ENCODE peak calls at places on chromosome 14, in eight cellular contexts. One of them, this sample, is unnamed.

GRCh38 chr14:71749613-71750238 is 182.5 kb upstream of the RGS6 start:
- DNase-seq in neural crest cell: no peak
- DNase-seq in naive B cell: no peak
- DNase-seq in stimulated activated CD4-positive, alpha-beta T cell treated with anti-CD3 and anti-CD28 coated beads, Interleukin-1b, Interleukin-23, amount 100 ng/mL, for 1 hour: no peak
- DNase-seq in CD4-positive, alpha-beta T cell: no peak
- DNase-seq in choroid plexus epithelial cell: no peak
- DNase-seq in endodermal cell: no peak
- DNase-seq in GM13977: no peak
- DNase-seq in this sample: no peak

GRCh38 chr14:92500491-92500941 is 13.1 kb upstream of the RIN3 start:
- DNase-seq in neural crest cell: peak; percentile 29
- DNase-seq in naive B cell: no peak
- DNase-seq in stimulated activated CD4-positive, alpha-beta T cell treated with anti-CD3 and anti-CD28 coated beads, Interleukin-1b, Interleukin-23, amount 100 ng/mL, for 1 hour: no peak
- DNase-seq in CD4-positive, alpha-beta T cell: no peak
- DNase-seq in choroid plexus epithelial cell: no peak
- DNase-seq in endodermal cell: peak; percentile 58
- DNase-seq in GM13977: no peak
- DNase-seq in this sample: no peak

GRCh38 chr14:22980672-22981089 is 1.7 kb downstream of the AJUBA start:
- DNase-seq in neural crest cell: no peak
- DNase-seq in naive B cell: no peak
- DNase-seq in stimulated activated CD4-positive, alpha-beta T cell treated with anti-CD3 and anti-CD28 coated beads, Interleukin-1b, Interleukin-23, amount 100 ng/mL, for 1 hour: no peak
- DNase-seq in CD4-positive, alpha-beta T cell: no peak
- DNase-seq in choroid plexus epithelial cell: no peak
- DNase-seq in endodermal cell: peak; percentile 88
- DNase-seq in GM13977: no peak
- DNase-seq in this sample: no peak

GRCh38 chr14:91755560-91755959 is 23.7 kb upstream of the CATSPERB start:
- DNase-seq in neural crest cell: no peak
- DNase-seq in naive B cell: no peak
- DNase-seq in stimulated activated CD4-positive, alpha-beta T cell treated with anti-CD3 and anti-CD28 coated beads, Interleukin-1b, Interleukin-23, amount 100 ng/mL, for 1 hour: no peak
- DNase-seq in CD4-positive, alpha-beta T cell: no peak
- DNase-seq in choroid plexus epithelial cell: peak; percentile 33
- DNase-seq in endodermal cell: no peak
- DNase-seq in GM13977: no peak
- DNase-seq in this sample: no peak

GRCh38 chr14:95784137-95784536 is 70.2 kb upstream of the TCL1A start:
- DNase-seq in neural crest cell: peak; percentile 49
- DNase-seq in naive B cell: no peak
- DNase-seq in stimulated activated CD4-positive, alpha-beta T cell treated with anti-CD3 and anti-CD28 coated beads, Interleukin-1b, Interleukin-23, amount 100 ng/mL, for 1 hour: no peak
- DNase-seq in CD4-positive, alpha-beta T cell: no peak
- DNase-seq in choroid plexus epithelial cell: peak; percentile 40
- DNase-seq in endodermal cell: peak; percentile 70
- DNase-seq in GM13977: peak; percentile 42
- DNase-seq in this sample: no peak

GRCh38 chr14:79161576-79161975 is 991.4 kb downstream of the NRXN3 start:
- DNase-seq in neural crest cell: peak; percentile 53
- DNase-seq in naive B cell: no peak
- DNase-seq in stimulated activated CD4-positive, alpha-beta T cell treated with anti-CD3 and anti-CD28 coated beads, Interleukin-1b, Interleukin-23, amount 100 ng/mL, for 1 hour: no peak
- DNase-seq in CD4-positive, alpha-beta T cell: no peak
- DNase-seq in choroid plexus epithelial cell: peak; percentile 63
- DNase-seq in endodermal cell: peak; percentile 92
- DNase-seq in GM13977: no peak
- DNase-seq in this sample: no peak

GRCh38 chr14:101257551-101257950 is 303.7 kb upstream of the DIO3 start:
- DNase-seq in neural crest cell: no peak
- DNase-seq in naive B cell: no peak
- DNase-seq in stimulated activated CD4-positive, alpha-beta T cell treated with anti-CD3 and anti-CD28 coated beads, Interleukin-1b, Interleukin-23, amount 100 ng/mL, for 1 hour: no peak
- DNase-seq in CD4-positive, alpha-beta T cell: no peak
- DNase-seq in choroid plexus epithelial cell: no peak
- DNase-seq in endodermal cell: no peak
- DNase-seq in GM13977: no peak
- DNase-seq in this sample: no peak

GRCh38 chr14:55102141-55102547 is 26.9 kb upstream of the LGALS3 start:
- DNase-seq in neural crest cell: no peak
- DNase-seq in naive B cell: peak; percentile 40
- DNase-seq in stimulated activated CD4-positive, alpha-beta T cell treated with anti-CD3 and anti-CD28 coated beads, Interleukin-1b, Interleukin-23, amount 100 ng/mL, for 1 hour: no peak
- DNase-seq in CD4-positive, alpha-beta T cell: peak; percentile 39
- DNase-seq in choroid plexus epithelial cell: peak; percentile 99
- DNase-seq in endodermal cell: peak; percentile 81
- DNase-seq in GM13977: peak; percentile 75
- DNase-seq in this sample: peak; percentile 34

GRCh38 chr14:45070215-45070614 is 13.7 kb upstream of the PRPF39 start:
- DNase-seq in neural crest cell: no peak
- DNase-seq in naive B cell: no peak
- DNase-seq in stimulated activated CD4-positive, alpha-beta T cell treated with anti-CD3 and anti-CD28 coated beads, Interleukin-1b, Interleukin-23, amount 100 ng/mL, for 1 hour: no peak
- DNase-seq in CD4-positive, alpha-beta T cell: no peak
- DNase-seq in choroid plexus epithelial cell: peak; percentile 4
- DNase-seq in endodermal cell: no peak
- DNase-seq in GM13977: no peak
- DNase-seq in this sample: no peak

GRCh38 chr14:92258934-92259333 is 64.0 kb upstream of the SLC24A4 start:
- DNase-seq in neural crest cell: no peak
- DNase-seq in naive B cell: no peak
- DNase-seq in stimulated activated CD4-positive, alpha-beta T cell treated with anti-CD3 and anti-CD28 coated beads, Interleukin-1b, Interleukin-23, amount 100 ng/mL, for 1 hour: no peak
- DNase-seq in CD4-positive, alpha-beta T cell: no peak
- DNase-seq in choroid plexus epithelial cell: no peak
- DNase-seq in endodermal cell: peak; percentile 58
- DNase-seq in GM13977: no peak
- DNase-seq in this sample: no peak

GRCh38 chr14:99889268-99889667 is 96.1 kb downstream of the EML1 start:
- DNase-seq in neural crest cell: no peak
- DNase-seq in naive B cell: no peak
- DNase-seq in stimulated activated CD4-positive, alpha-beta T cell treated with anti-CD3 and anti-CD28 coated beads, Interleukin-1b, Interleukin-23, amount 100 ng/mL, for 1 hour: no peak
- DNase-seq in CD4-positive, alpha-beta T cell: no peak
- DNase-seq in choroid plexus epithelial cell: no peak
- DNase-seq in endodermal cell: peak; percentile 84
- DNase-seq in GM13977: no peak
- DNase-seq in this sample: no peak

GRCh38 chr14:24274101-24274543 is 2.7 kb upstream of the RABGGTA start:
- DNase-seq in neural crest cell: no peak
- DNase-seq in naive B cell: peak; percentile 70
- DNase-seq in stimulated activated CD4-positive, alpha-beta T cell treated with anti-CD3 and anti-CD28 coated beads, Interleukin-1b, Interleukin-23, amount 100 ng/mL, for 1 hour: no peak
- DNase-seq in CD4-positive, alpha-beta T cell: no peak
- DNase-seq in choroid plexus epithelial cell: no peak
- DNase-seq in endodermal cell: no peak
- DNase-seq in GM13977: peak; percentile 77
- DNase-seq in this sample: no peak

GRCh38 chr14:54591461-54592245 is 24.7 kb downstream of the SAMD4A start:
- DNase-seq in neural crest cell: no peak
- DNase-seq in naive B cell: no peak
- DNase-seq in stimulated activated CD4-positive, alpha-beta T cell treated with anti-CD3 and anti-CD28 coated beads, Interleukin-1b, Interleukin-23, amount 100 ng/mL, for 1 hour: no peak
- DNase-seq in CD4-positive, alpha-beta T cell: no peak
- DNase-seq in choroid plexus epithelial cell: no peak
- DNase-seq in endodermal cell: no peak
- DNase-seq in GM13977: no peak
- DNase-seq in this sample: no peak

GRCh38 chr14:24037658-24038037 is 14.2 kb upstream of the CARMIL3 start:
- DNase-seq in neural crest cell: no peak
- DNase-seq in naive B cell: no peak
- DNase-seq in stimulated activated CD4-positive, alpha-beta T cell treated with anti-CD3 and anti-CD28 coated beads, Interleukin-1b, Interleukin-23, amount 100 ng/mL, for 1 hour: no peak
- DNase-seq in CD4-positive, alpha-beta T cell: no peak
- DNase-seq in choroid plexus epithelial cell: no peak
- DNase-seq in endodermal cell: no peak
- DNase-seq in GM13977: no peak
- DNase-seq in this sample: no peak

GRCh38 chr14:85333313-85333712 is 196.6 kb upstream of the FLRT2 start:
- DNase-seq in neural crest cell: no peak
- DNase-seq in naive B cell: no peak
- DNase-seq in stimulated activated CD4-positive, alpha-beta T cell treated with anti-CD3 and anti-CD28 coated beads, Interleukin-1b, Interleukin-23, amount 100 ng/mL, for 1 hour: no peak
- DNase-seq in CD4-positive, alpha-beta T cell: no peak
- DNase-seq in choroid plexus epithelial cell: peak; percentile 56
- DNase-seq in endodermal cell: no peak
- DNase-seq in GM13977: no peak
- DNase-seq in this sample: no peak

GRCh38 chr14:100304825-100305445 is 1.3 kb downstream of the SLC25A29 start:
- DNase-seq in neural crest cell: no peak
- DNase-seq in naive B cell: no peak
- DNase-seq in stimulated activated CD4-positive, alpha-beta T cell treated with anti-CD3 and anti-CD28 coated beads, Interleukin-1b, Interleukin-23, amount 100 ng/mL, for 1 hour: no peak
- DNase-seq in CD4-positive, alpha-beta T cell: no peak
- DNase-seq in choroid plexus epithelial cell: peak; percentile 46
- DNase-seq in endodermal cell: peak; percentile 91
- DNase-seq in GM13977: no peak
- DNase-seq in this sample: peak; percentile 60

GRCh38 chr14:45198551-45198950 is 54.5 kb downstream of the MIS18BP1 start:
- DNase-seq in neural crest cell: no peak
- DNase-seq in naive B cell: no peak
- DNase-seq in stimulated activated CD4-positive, alpha-beta T cell treated with anti-CD3 and anti-CD28 coated beads, Interleukin-1b, Interleukin-23, amount 100 ng/mL, for 1 hour: no peak
- DNase-seq in CD4-positive, alpha-beta T cell: no peak
- DNase-seq in choroid plexus epithelial cell: peak; percentile 59
- DNase-seq in endodermal cell: no peak
- DNase-seq in GM13977: no peak
- DNase-seq in this sample: no peak

GRCh38 chr14:81268016-81268416 is 47.3 kb upstream of the GTF2A1 start:
- DNase-seq in neural crest cell: no peak
- DNase-seq in naive B cell: no peak
- DNase-seq in stimulated activated CD4-positive, alpha-beta T cell treated with anti-CD3 and anti-CD28 coated beads, Interleukin-1b, Interleukin-23, amount 100 ng/mL, for 1 hour: no peak
- DNase-seq in CD4-positive, alpha-beta T cell: no peak
- DNase-seq in choroid plexus epithelial cell: peak; percentile 11
- DNase-seq in endodermal cell: peak; percentile 65
- DNase-seq in GM13977: no peak
- DNase-seq in this sample: no peak

GRCh38 chr14:55807059-55807499 is 227.1 kb downstream of the KTN1 start:
- DNase-seq in neural crest cell: no peak
- DNase-seq in naive B cell: no peak
- DNase-seq in stimulated activated CD4-positive, alpha-beta T cell treated with anti-CD3 and anti-CD28 coated beads, Interleukin-1b, Interleukin-23, amount 100 ng/mL, for 1 hour: peak; percentile 35
- DNase-seq in CD4-positive, alpha-beta T cell: peak; percentile 84
- DNase-seq in choroid plexus epithelial cell: peak; percentile 95
- DNase-seq in endodermal cell: no peak
- DNase-seq in GM13977: no peak
- DNase-seq in this sample: peak; percentile 90

GRCh38 chr14:77139540-77140342 is 1.9 kb downstream of the ZDHHC22 start:
- DNase-seq in neural crest cell: peak; percentile 64
- DNase-seq in naive B cell: peak; percentile 48
- DNase-seq in stimulated activated CD4-positive, alpha-beta T cell treated with anti-CD3 and anti-CD28 coated beads, Interleukin-1b, Interleukin-23, amount 100 ng/mL, for 1 hour: no peak
- DNase-seq in CD4-positive, alpha-beta T cell: no peak
- DNase-seq in choroid plexus epithelial cell: peak; percentile 27
- DNase-seq in endodermal cell: peak; percentile 95
- DNase-seq in GM13977: peak; percentile 82
- DNase-seq in this sample: peak; percentile 37

GRCh38 chr14:77151918-77152588 is 10.5 kb upstream of the ZDHHC22 start:
- DNase-seq in neural crest cell: no peak
- DNase-seq in naive B cell: no peak
- DNase-seq in stimulated activated CD4-positive, alpha-beta T cell treated with anti-CD3 and anti-CD28 coated beads, Interleukin-1b, Interleukin-23, amount 100 ng/mL, for 1 hour: no peak
- DNase-seq in CD4-positive, alpha-beta T cell: no peak
- DNase-seq in choroid plexus epithelial cell: peak; percentile 56
- DNase-seq in endodermal cell: no peak
- DNase-seq in GM13977: peak; percentile 77
- DNase-seq in this sample: peak; percentile 78

GRCh38 chr14:68655021-68655811 is 137.7 kb downstream of the ZFP36L1 start:
- DNase-seq in neural crest cell: no peak
- DNase-seq in naive B cell: no peak
- DNase-seq in stimulated activated CD4-positive, alpha-beta T cell treated with anti-CD3 and anti-CD28 coated beads, Interleukin-1b, Interleukin-23, amount 100 ng/mL, for 1 hour: no peak
- DNase-seq in CD4-positive, alpha-beta T cell: no peak
- DNase-seq in choroid plexus epithelial cell: no peak
- DNase-seq in endodermal cell: no peak
- DNase-seq in GM13977: no peak
- DNase-seq in this sample: no peak